ENCODE peak calls at places on chromosomes 3 and 15, in five cellular contexts. C is SK-MEL-5, R is WTC11, I is GM13976, E is MV-4-11. U is an unnamed sample.

GRCh38 chr15:63202858-63203257 is 13.5 kb downstream of the RAB8B start:
- DNase-seq in C (no peak), R (no peak), I (no peak), E (no peak), U (no peak)

GRCh38 chr3:133868758-133869429 is 26.8 kb downstream of the RAB6B start:
- DNase-seq in C (no peak), R (no peak), I (no peak), E (no peak), U (no peak)

GRCh38 chr3:40116478-40117162 is 192.9 kb upstream of the EIF1B start:
- DNase-seq in C (peak), R (no peak), I (no peak), E (no peak), U (no peak)

GRCh38 chr3:45409921-45410320 is 21.5 kb downstream of the LARS2 start:
- DNase-seq in C (no peak), R (no peak), I (no peak), E (peak), U (no peak)

GRCh38 chr3:187014417-187014864 is 84.1 kb downstream of the ST6GAL1 start:
- DNase-seq in C (no peak), R (no peak), I (no peak), E (no peak), U (no peak)

GRCh38 chr3:127738192-127738840 is 65.6 kb downstream of the ABTB1 start:
- DNase-seq in C (no peak), R (no peak), I (no peak), E (peak), U (peak)

GRCh38 chr3:110968076-110968475 is 103.5 kb upstream of the NECTIN3 start:
- DNase-seq in C (peak), R (no peak), I (no peak), E (no peak), U (no peak)

GRCh38 chr3:123099331-123100191 is 32.7 kb downstream of the PDIA5 start:
- DNase-seq in C (no peak), R (no peak), I (no peak), E (no peak), U (no peak)

GRCh38 chr3:43957553-43957952 is 266.8 kb downstream of the ABHD5 start:
- DNase-seq in C (no peak), R (no peak), I (peak), E (no peak), U (no peak)

GRCh38 chr3:134708025-134708597 is 57.3 kb upstream of the KY start:
- DNase-seq in C (no peak), R (no peak), I (no peak), E (no peak), U (no peak)

GRCh38 chr3:167716920-167717319 is 17.8 kb downstream of the PDCD10 start:
- DNase-seq in C (no peak), R (no peak), I (no peak), E (no peak), U (no peak)

GRCh38 chr15:40567111-40567510 is 2.0 kb upstream of the RPUSD2 start:
- DNase-seq in C (peak), R (peak), I (no peak), E (peak), U (no peak)

GRCh38 chr3:161295325-161295724 is 74.2 kb downstream of the NMD3 start:
- DNase-seq in C (peak), R (no peak), I (no peak), E (peak), U (no peak)

GRCh38 chr15:90211009-90211408 is 9.9 kb downstream of the SEMA4B start:
- DNase-seq in C (no peak), R (no peak), I (no peak), E (no peak), U (no peak)

GRCh38 chr3:141796436-141797166 is 33.4 kb downstream of the GRK7 start:
- DNase-seq in C (no peak), R (no peak), I (peak), E (peak), U (no peak)

GRCh38 chr15:49040151-49040550 is 6.1 kb downstream of the SECISBP2L start:
- DNase-seq in C (no peak), R (no peak), I (no peak), E (no peak), U (no peak)

GRCh38 chr15:63610209-63610841 is 13.1 kb downstream of the FBXL22 start:
- DNase-seq in C (peak), R (peak), I (peak), E (peak), U (peak)

GRCh38 chr15:85582719-85583089 is 202.3 kb downstream of the AKAP13 start:
- DNase-seq in C (no peak), R (no peak), I (peak), E (no peak), U (no peak)

GRCh38 chr15:29139072-29139471 is 130.6 kb downstream of the NSMCE3 start:
- DNase-seq in C (no peak), R (no peak), I (no peak), E (no peak), U (no peak)

GRCh38 chr15:77097921-77098320 is 27.0 kb upstream of the TSPAN3 start:
- DNase-seq in C (no peak), R (no peak), I (no peak), E (no peak), U (no peak)

GRCh38 chr15:67050522-67051087 is 14.8 kb upstream of the SMAD3 start:
- DNase-seq in C (no peak), R (no peak), I (no peak), E (no peak), U (no peak)

GRCh38 chr3:73498764-73499622 is 125.7 kb downstream of the PDZRN3 start:
- DNase-seq in C (no peak), R (no peak), I (peak), E (no peak), U (no peak)

GRCh38 chr3:42891042-42891441 is 14.9 kb upstream of the ZNF662 start:
- DNase-seq in C (no peak), R (no peak), I (no peak), E (no peak), U (no peak)

GRCh38 chr3:12922299-12922698 is 80.9 kb upstream of the RPL32 start:
- DNase-seq in C (no peak), R (no peak), I (no peak), E (no peak), U (no peak)

GRCh38 chr3:127445581-127446368 is 144.8 kb downstream of the TPRA1 start:
- DNase-seq in C (no peak), R (peak), I (no peak), E (no peak), U (no peak)

GRCh38 chr3:42507252-42507651 is 4.8 kb downstream of the VIPR1 start:
- DNase-seq in C (no peak), R (peak), I (no peak), E (no peak), U (no peak)

GRCh38 chr3:69296995-69297394 is 88.9 kb downstream of the FRMD4B start:
- DNase-seq in C (peak), R (no peak), I (no peak), E (no peak), U (no peak)

GRCh38 chr15:64029111-64029510 is 17.2 kb downstream of the DAPK2 start:
- DNase-seq in C (peak), R (no peak), I (no peak), E (no peak), U (no peak)

GRCh38 chr15:48603922-48604321 is 41.6 kb downstream of the FBN1 start:
- DNase-seq in C (no peak), R (no peak), I (no peak), E (no peak), U (no peak)

GRCh38 chr3:110811050-110811449 is 260.6 kb upstream of the NECTIN3 start:
- DNase-seq in C (no peak), R (no peak), I (no peak), E (no peak), U (no peak)

GRCh38 chr3:123809597-123809996 is 74.5 kb downstream of the MYLK start:
- DNase-seq in C (no peak), R (no peak), I (no peak), E (no peak), U (peak)

GRCh38 chr3:54859204-54859603 is 68.7 kb downstream of the LRTM1 start:
- DNase-seq in C (no peak), R (no peak), I (no peak), E (no peak), U (no peak)

GRCh38 chr15:62118446-62118964 is 46.6 kb downstream of the C2CD4B start:
- DNase-seq in C (no peak), R (no peak), I (no peak), E (no peak), U (no peak)

U was measured in SJSA1.